ENCODE peak calls at places on chromosomes 2 and 18, in ten cellular contexts. One of them, this sample, is unnamed.

GRCh38 chr2:64654063-64654811 is 524 bp upstream of the SERTAD2 start:
- DNase-seq in glutamatergic neuron: no peak
- DNase-seq in brain microvascular endothelial cell: peak
- DNase-seq in Calu3: peak
- DNase-seq in GM12864: no peak
- DNase-seq in HFF-Myc: no peak
- DNase-seq in cardiac muscle cell: peak
- DNase-seq in fibroblast of the aortic adventitia: peak
- DNase-seq in AG09319: peak
- DNase-seq in BJ: peak
- DNase-seq in this sample: no peak

GRCh38 chr2:217825469-217826235 is 177.1 kb downstream of the TNS1 start:
- DNase-seq in fibroblast of the aortic adventitia: no peak
- DNase-seq in HFF-Myc: no peak
- DNase-seq in GM12864: no peak
- DNase-seq in glutamatergic neuron: no peak
- DNase-seq in brain microvascular endothelial cell: no peak
- DNase-seq in Calu3: no peak
- DNase-seq in AG09319: no peak
- DNase-seq in BJ: no peak
- DNase-seq in cardiac muscle cell: no peak
- DNase-seq in this sample: no peak

GRCh38 chr2:200212862-200213425 is 93.5 kb upstream of the SPATS2L start:
- DNase-seq in BJ: no peak
- DNase-seq in Calu3: no peak
- DNase-seq in AG09319: no peak
- DNase-seq in brain microvascular endothelial cell: no peak
- DNase-seq in cardiac muscle cell: no peak
- DNase-seq in glutamatergic neuron: no peak
- DNase-seq in fibroblast of the aortic adventitia: no peak
- DNase-seq in HFF-Myc: no peak
- DNase-seq in GM12864: no peak
- DNase-seq in this sample: no peak

GRCh38 chr2:3435440-3435839 is 55.9 kb downstream of the TRAPPC12 start:
- DNase-seq in Calu3: no peak
- DNase-seq in HFF-Myc: no peak
- DNase-seq in fibroblast of the aortic adventitia: no peak
- DNase-seq in glutamatergic neuron: no peak
- DNase-seq in brain microvascular endothelial cell: no peak
- DNase-seq in cardiac muscle cell: no peak
- DNase-seq in AG09319: no peak
- DNase-seq in BJ: no peak
- DNase-seq in GM12864: no peak
- DNase-seq in this sample: no peak

GRCh38 chr18:73852789-73853188 is 294.8 kb downstream of the FBXO15 start:
- DNase-seq in cardiac muscle cell: no peak
- DNase-seq in Calu3: no peak
- DNase-seq in GM12864: no peak
- DNase-seq in fibroblast of the aortic adventitia: no peak
- DNase-seq in glutamatergic neuron: no peak
- DNase-seq in HFF-Myc: no peak
- DNase-seq in AG09319: no peak
- DNase-seq in BJ: no peak
- DNase-seq in brain microvascular endothelial cell: no peak
- DNase-seq in this sample: no peak

GRCh38 chr2:131521961-131522781 is 5.5 kb upstream of the CCDC74A start:
- DNase-seq in fibroblast of the aortic adventitia: peak
- DNase-seq in Calu3: no peak
- DNase-seq in BJ: no peak
- DNase-seq in GM12864: no peak
- DNase-seq in brain microvascular endothelial cell: no peak
- DNase-seq in glutamatergic neuron: no peak
- DNase-seq in HFF-Myc: no peak
- DNase-seq in AG09319: no peak
- DNase-seq in cardiac muscle cell: no peak
- DNase-seq in this sample: no peak

GRCh38 chr2:149858916-149859634 is 271.5 kb upstream of the MMADHC start:
- DNase-seq in fibroblast of the aortic adventitia: peak
- DNase-seq in brain microvascular endothelial cell: peak
- DNase-seq in HFF-Myc: peak
- DNase-seq in GM12864: no peak
- DNase-seq in Calu3: no peak
- DNase-seq in glutamatergic neuron: no peak
- DNase-seq in cardiac muscle cell: peak
- DNase-seq in BJ: peak
- DNase-seq in AG09319: no peak
- DNase-seq in this sample: no peak

GRCh38 chr18:75067996-75068645 is 140.8 kb downstream of the PTGR3 start:
- DNase-seq in AG09319: no peak
- DNase-seq in cardiac muscle cell: no peak
- DNase-seq in HFF-Myc: no peak
- DNase-seq in Calu3: no peak
- DNase-seq in GM12864: no peak
- DNase-seq in brain microvascular endothelial cell: no peak
- DNase-seq in fibroblast of the aortic adventitia: no peak
- DNase-seq in BJ: no peak
- DNase-seq in glutamatergic neuron: no peak
- DNase-seq in this sample: no peak

GRCh38 chr2:21268871-21269224 is 145.1 kb downstream of the TDRD15 start:
- DNase-seq in GM12864: no peak
- DNase-seq in HFF-Myc: no peak
- DNase-seq in Calu3: no peak
- DNase-seq in glutamatergic neuron: no peak
- DNase-seq in BJ: no peak
- DNase-seq in brain microvascular endothelial cell: no peak
- DNase-seq in cardiac muscle cell: no peak
- DNase-seq in AG09319: no peak
- DNase-seq in fibroblast of the aortic adventitia: no peak
- DNase-seq in this sample: no peak

GRCh38 chr2:100017633-100018032 is 124.8 kb downstream of the AFF3 start:
- DNase-seq in cardiac muscle cell: no peak
- DNase-seq in fibroblast of the aortic adventitia: peak
- DNase-seq in AG09319: no peak
- DNase-seq in GM12864: no peak
- DNase-seq in Calu3: no peak
- DNase-seq in HFF-Myc: no peak
- DNase-seq in BJ: no peak
- DNase-seq in glutamatergic neuron: peak
- DNase-seq in brain microvascular endothelial cell: no peak
- DNase-seq in this sample: no peak

GRCh38 chr2:39537150-39537549 is 100.1 kb upstream of the MAP4K3 start:
- DNase-seq in HFF-Myc: no peak
- DNase-seq in BJ: no peak
- DNase-seq in cardiac muscle cell: no peak
- DNase-seq in brain microvascular endothelial cell: no peak
- DNase-seq in AG09319: no peak
- DNase-seq in GM12864: no peak
- DNase-seq in Calu3: no peak
- DNase-seq in glutamatergic neuron: no peak
- DNase-seq in fibroblast of the aortic adventitia: no peak
- DNase-seq in this sample: no peak

GRCh38 chr2:171540437-171540836 is 18.2 kb downstream of the CYBRD1 start:
- DNase-seq in AG09319: no peak
- DNase-seq in glutamatergic neuron: no peak
- DNase-seq in brain microvascular endothelial cell: no peak
- DNase-seq in fibroblast of the aortic adventitia: no peak
- DNase-seq in cardiac muscle cell: no peak
- DNase-seq in HFF-Myc: no peak
- DNase-seq in GM12864: no peak
- DNase-seq in BJ: no peak
- DNase-seq in Calu3: no peak
- DNase-seq in this sample: peak

GRCh38 chr2:171547256-171547655 is 25.0 kb downstream of the CYBRD1 start:
- DNase-seq in brain microvascular endothelial cell: no peak
- DNase-seq in HFF-Myc: no peak
- DNase-seq in cardiac muscle cell: no peak
- DNase-seq in Calu3: no peak
- DNase-seq in BJ: no peak
- DNase-seq in fibroblast of the aortic adventitia: no peak
- DNase-seq in AG09319: no peak
- DNase-seq in glutamatergic neuron: no peak
- DNase-seq in GM12864: no peak
- DNase-seq in this sample: no peak

GRCh38 chr2:171545086-171545485 is 22.8 kb downstream of the CYBRD1 start:
- DNase-seq in cardiac muscle cell: no peak
- DNase-seq in glutamatergic neuron: no peak
- DNase-seq in Calu3: no peak
- DNase-seq in AG09319: no peak
- DNase-seq in BJ: no peak
- DNase-seq in GM12864: no peak
- DNase-seq in HFF-Myc: no peak
- DNase-seq in fibroblast of the aortic adventitia: no peak
- DNase-seq in brain microvascular endothelial cell: no peak
- DNase-seq in this sample: no peak

DNA sequence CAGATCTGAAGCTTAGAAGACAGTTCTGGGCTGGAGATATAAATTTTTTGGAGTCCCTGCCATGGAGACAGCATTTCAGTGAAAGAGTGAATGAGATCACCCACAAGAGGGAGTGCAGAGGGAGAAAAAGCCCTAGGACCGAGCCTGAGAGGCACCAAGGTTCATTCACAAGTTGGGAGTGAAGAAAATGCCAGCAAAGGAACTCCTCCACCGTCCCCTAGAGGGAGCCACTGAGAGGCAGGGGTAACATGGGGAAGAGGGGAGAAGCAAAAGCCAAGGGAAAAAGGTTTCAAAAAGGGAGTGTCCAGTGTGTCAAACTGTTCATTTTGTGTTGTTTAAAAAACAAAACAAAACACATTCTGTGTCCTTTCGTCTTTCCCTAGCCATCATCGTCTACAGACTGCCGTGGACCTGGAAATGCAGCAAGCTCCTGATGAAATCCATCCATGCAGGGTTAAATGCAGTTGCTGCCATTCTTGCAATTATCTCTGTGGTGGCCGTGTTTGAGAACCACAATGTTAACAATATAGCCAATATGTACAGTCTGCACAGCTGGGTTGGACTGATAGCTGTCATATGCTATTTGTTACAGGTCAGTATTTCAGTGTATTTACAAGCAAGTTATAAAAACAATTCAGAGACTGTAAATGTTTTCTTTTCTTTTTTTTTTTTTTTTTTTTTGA is 19.1 kb downstream of the CYBRD1 start:
- DNase-seq in Calu3: peak
- DNase-seq in AG09319: no peak
- DNase-seq in fibroblast of the aortic adventitia: peak
- DNase-seq in GM12864: no peak
- DNase-seq in HFF-Myc: no peak
- DNase-seq in brain microvascular endothelial cell: no peak
- DNase-seq in cardiac muscle cell: no peak
- DNase-seq in glutamatergic neuron: no peak
- DNase-seq in BJ: no peak
- DNase-seq in this sample: no peak
- TF ChIP-seq CTCF in Calu3: no peak
- TF ChIP-seq CTCF in AG09319: peak
- TF ChIP-seq CTCF in fibroblast of the aortic adventitia: peak
- TF ChIP-seq CTCF in GM12864: peak
- TF ChIP-seq CTCF in HFF-Myc: peak
- TF ChIP-seq CTCF in brain microvascular endothelial cell: peak
- TF ChIP-seq CTCF in cardiac muscle cell: peak
- TF ChIP-seq CTCF in glutamatergic neuron: peak
- TF ChIP-seq CTCF in BJ: peak
- TF ChIP-seq CTCF in this sample: peak

DNA sequence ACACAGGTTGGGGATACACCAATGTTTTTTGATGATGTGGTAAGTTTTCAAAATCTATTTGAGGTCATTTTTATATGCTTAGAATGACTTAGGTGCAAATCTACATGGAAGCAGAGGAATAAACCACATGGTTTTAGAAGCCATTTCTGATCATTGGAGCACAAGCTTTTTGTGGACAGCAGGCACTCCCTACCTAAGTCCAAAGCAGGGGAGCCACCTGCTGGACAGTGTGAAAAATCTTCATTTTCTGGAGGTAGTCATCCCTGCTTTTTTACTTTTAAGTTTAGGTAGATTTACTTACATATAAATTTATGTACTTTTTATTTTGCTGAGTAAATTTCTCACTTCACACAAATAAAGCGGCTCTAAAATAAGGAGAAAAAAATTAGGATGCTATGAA is 323.2 kb downstream of the PLCL1 start:
- DNase-seq in glutamatergic neuron: peak
- DNase-seq in fibroblast of the aortic adventitia: peak
- DNase-seq in BJ: no peak
- DNase-seq in cardiac muscle cell: peak
- DNase-seq in brain microvascular endothelial cell: peak
- DNase-seq in GM12864: peak
- DNase-seq in Calu3: peak
- DNase-seq in AG09319: peak
- DNase-seq in HFF-Myc: peak
- DNase-seq in this sample: peak
- TF ChIP-seq CTCF in glutamatergic neuron: peak
- TF ChIP-seq CTCF in fibroblast of the aortic adventitia: peak
- TF ChIP-seq CTCF in BJ: peak
- TF ChIP-seq CTCF in cardiac muscle cell: peak
- TF ChIP-seq CTCF in brain microvascular endothelial cell: peak
- TF ChIP-seq CTCF in GM12864: peak
- TF ChIP-seq CTCF in Calu3: peak
- TF ChIP-seq CTCF in AG09319: peak
- TF ChIP-seq CTCF in HFF-Myc: peak
- TF ChIP-seq CTCF in this sample: peak

GRCh38 chr2:195656859-195657633 is at the start of gene SLC39A10:
- DNase-seq in Calu3: peak
- DNase-seq in BJ: peak
- DNase-seq in cardiac muscle cell: peak
- DNase-seq in HFF-Myc: peak
- DNase-seq in glutamatergic neuron: peak
- DNase-seq in brain microvascular endothelial cell: peak
- DNase-seq in AG09319: peak
- DNase-seq in GM12864: peak
- DNase-seq in fibroblast of the aortic adventitia: peak
- DNase-seq in this sample: peak
- TF ChIP-seq CTCF in Calu3: no peak
- TF ChIP-seq CTCF in BJ: no peak
- TF ChIP-seq CTCF in cardiac muscle cell: no peak
- TF ChIP-seq CTCF in HFF-Myc: no peak
- TF ChIP-seq CTCF in glutamatergic neuron: peak
- TF ChIP-seq CTCF in brain microvascular endothelial cell: peak
- TF ChIP-seq CTCF in AG09319: no peak
- TF ChIP-seq CTCF in GM12864: peak
- TF ChIP-seq CTCF in fibroblast of the aortic adventitia: no peak
- TF ChIP-seq CTCF in this sample: peak

DNA sequence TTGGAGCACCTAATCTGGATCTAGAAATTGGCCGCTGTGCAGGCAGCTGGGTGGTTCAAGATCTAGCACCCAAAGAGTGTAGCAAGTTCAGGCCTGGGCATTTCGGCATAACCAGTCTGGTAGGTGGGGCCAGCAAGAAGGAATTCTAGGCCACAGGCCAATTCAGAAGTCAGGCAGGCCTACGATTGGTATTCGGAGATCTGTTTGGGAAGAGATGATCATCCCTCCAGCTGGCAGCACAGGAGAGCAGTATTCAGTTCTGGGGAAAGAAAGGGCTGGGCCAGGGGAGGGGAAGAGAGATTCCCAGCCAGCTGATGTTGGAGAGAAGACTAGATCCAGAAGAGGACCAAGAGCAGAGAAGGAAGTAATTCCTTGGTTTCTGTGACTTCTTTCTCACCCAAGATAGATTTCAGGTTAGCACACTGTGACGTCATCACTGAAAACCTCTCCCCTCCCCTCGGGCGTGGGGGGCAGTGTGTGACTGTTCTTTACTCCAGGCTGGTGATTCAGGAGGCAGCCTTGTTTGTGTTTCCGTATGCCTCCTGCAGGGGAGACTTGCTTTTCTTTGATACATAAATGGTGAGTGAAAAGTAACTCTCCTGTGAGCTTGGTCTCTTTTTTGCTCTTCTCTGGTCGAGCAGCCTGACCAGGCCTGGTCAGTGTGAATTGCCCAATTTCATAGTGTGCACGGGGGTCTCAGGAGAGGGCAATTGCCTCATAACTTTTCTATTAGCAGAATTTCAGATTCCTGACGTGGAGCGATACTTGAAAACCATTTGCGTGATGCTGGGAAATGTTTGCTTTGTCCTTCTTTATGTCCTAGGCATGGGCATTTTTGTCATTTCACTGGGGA is 61.1 kb downstream of the MEIS1 start:
- DNase-seq in glutamatergic neuron: no peak
- DNase-seq in Calu3: peak
- DNase-seq in GM12864: no peak
- DNase-seq in BJ: peak
- DNase-seq in AG09319: peak
- DNase-seq in fibroblast of the aortic adventitia: peak
- DNase-seq in cardiac muscle cell: peak
- DNase-seq in brain microvascular endothelial cell: peak
- DNase-seq in HFF-Myc: peak
- DNase-seq in this sample: no peak
- TF ChIP-seq CTCF in glutamatergic neuron: no peak
- TF ChIP-seq CTCF in Calu3: no peak
- TF ChIP-seq CTCF in GM12864: no peak
- TF ChIP-seq CTCF in BJ: peak
- TF ChIP-seq CTCF in AG09319: no peak
- TF ChIP-seq CTCF in fibroblast of the aortic adventitia: peak
- TF ChIP-seq CTCF in cardiac muscle cell: peak
- TF ChIP-seq CTCF in brain microvascular endothelial cell: peak
- TF ChIP-seq CTCF in HFF-Myc: peak
- TF ChIP-seq CTCF in this sample: no peak